ENCODE peak calls at places on chromosomes 13 and 19, in ten cellular contexts. F is Caco-2; K is DMS79; S is HEK293T; B is amniotic stem cell; J is ovary; L is NCI-H2081; H is NCI-H345; T is esophagus squamous epithelium; Q is effector CD4-positive, alpha-beta T cell. X is an unnamed sample.

GRCh38 chr13:112325142-112325808 is 50.9 kb upstream of the SPACA7 start:
- DNase-seq in Q (no peak), L (no peak), H (no peak), J (no peak), F (no peak), S (no peak), B (no peak), T (no peak), K (no peak), X (no peak)

GRCh38 chr13:30774214-30774730 is 38.9 kb downstream of the ALOX5AP start:
- DNase-seq in B (no peak), K (no peak), F (no peak), S (no peak), T (no peak), J (no peak), L (no peak), Q (no peak), H (no peak), X (no peak)

GRCh38 chr19:19966862-19967261 is 66.1 kb downstream of the ZNF93 start:
- DNase-seq in J (no peak), K (no peak), Q (no peak), S (no peak), B (no peak), T (no peak), L (no peak), H (no peak), F (no peak), X (no peak)

GRCh38 chr19:10192922-10193321 is 1.8 kb downstream of the DNMT1 start:
- DNase-seq in S (no peak), B (no peak), H (no peak), F (no peak), J (no peak), Q (no peak), L (no peak), T (no peak), K (no peak), X (no peak)

GRCh38 chr13:25415196-25415595 is 43.4 kb downstream of the ATP8A2 start:
- DNase-seq in T (no peak), F (no peak), K (peak), L (no peak), J (no peak), H (peak), S (no peak), Q (no peak), B (no peak), X (no peak)

GRCh38 chr19:10788146-10788545 is 47.9 kb downstream of the TMED1 start:
- DNase-seq in Q (no peak), J (no peak), T (no peak), B (no peak), K (no peak), S (no peak), L (no peak), F (no peak), H (no peak), X (no peak)

GRCh38 chr13:112575680-112576079 is 12.3 kb downstream of the TUBGCP3 start:
- DNase-seq in S (no peak), F (peak), Q (no peak), K (peak), H (no peak), T (no peak), B (no peak), J (no peak), L (peak), X (no peak)

GRCh38 chr13:25928941-25929505 is 122.8 kb downstream of the SHISA2 start:
- DNase-seq in B (no peak), L (no peak), H (no peak), K (no peak), S (no peak), F (no peak), J (no peak), T (no peak), Q (no peak), X (no peak)

GRCh38 chr19:17473041-17473440 is 2.7 kb downstream of the SLC27A1 start:
- DNase-seq in L (no peak), J (no peak), T (no peak), S (no peak), B (no peak), H (no peak), F (no peak), K (no peak), Q (no peak), X (peak)

GRCh38 chr13:21898990-21899389 is 228.1 kb downstream of the FGF9 start:
- DNase-seq in B (no peak), S (no peak), F (peak), Q (no peak), L (no peak), K (no peak), J (no peak), H (no peak), T (no peak), X (peak)

GRCh38 chr13:99307247-99307646 is at the start of gene GPR183:
- DNase-seq in H (no peak), B (no peak), S (no peak), K (no peak), Q (peak), J (no peak), F (no peak), T (no peak), L (no peak), X (peak)

GRCh38 chr19:13036366-13036976 is 41.2 kb downstream of the NFIX start:
- DNase-seq in J (no peak), Q (no peak), B (no peak), K (peak), H (peak), F (peak), T (no peak), S (peak), L (peak), X (peak)

GRCh38 chr19:39518975-39519374 is 4.0 kb downstream of the SELENOV start:
- DNase-seq in Q (no peak), K (no peak), S (no peak), H (no peak), J (no peak), L (no peak), B (no peak), T (no peak), F (no peak), X (no peak)

GRCh38 chr13:39133781-39134180 is 95.5 kb downstream of the NHLRC3 start:
- DNase-seq in Q (no peak), K (no peak), B (no peak), F (no peak), H (no peak), S (no peak), L (no peak), T (no peak), J (no peak), X (no peak)

GRCh38 chr19:56140583-56141415 is at the start of gene ZNF444:
- DNase-seq in K (peak), T (peak), Q (peak), S (peak), B (peak), L (peak), H (peak), F (peak), J (peak), X (peak)

GRCh38 chr19:51824603-51825002 is 29.6 kb downstream of the FPR3 start:
- DNase-seq in T (no peak), F (no peak), S (no peak), K (no peak), B (no peak), Q (no peak), H (no peak), L (no peak), J (no peak), X (no peak)

GRCh38 chr19:32870154-32870573 is 597 bp upstream of the SLC7A9 start:
- DNase-seq in H (no peak), F (peak), J (no peak), B (no peak), Q (no peak), S (no peak), L (no peak), T (no peak), K (no peak), X (no peak)